ENCODE peak calls at places on chromosomes 3 and 15, in five cellular contexts. I is body of pancreas, S is fibroblast of the aortic adventitia, F is cardiac muscle cell, Q is fibroblast of lung. L is an unnamed sample.
A peak's percentile ranks its signal among the peaks of the same experiment; 100 is the strongest.

GRCh38 chr3:77323616-77324015 is 283.7 kb downstream of the ROBO2 start:
- DNase-seq in S (no peak), Q (no peak), F (no peak), I (no peak), L (no peak)

GRCh38 chr3:107557743-107558142 is 35.0 kb downstream of the BBX start:
- DNase-seq in S (no peak), Q (no peak), I (no peak), F (no peak), L (no peak)

GRCh38 chr3:76753599-76753998 is 286.3 kb upstream of the ROBO2 start:
- DNase-seq in F (no peak), S (no peak), Q (no peak), I (no peak), L (no peak)

GRCh38 chr3:127114337-127115070 is 78.4 kb upstream of the PRR23E start:
- DNase-seq in S (no peak), F (no peak), I (no peak), Q (no peak), L (no peak)

GRCh38 chr15:90059208-90059985 is 42.9 kb downstream of the IDH2 start:
- DNase-seq in S (no peak), I (peak; percentile 36), Q (no peak), F (peak; percentile 35), L (no peak)

GRCh38 chr3:79983063-79983561 is 215.3 kb upstream of the ROBO1 start:
- DNase-seq in S (no peak), I (no peak), Q (no peak), F (peak; percentile 5), L (no peak)

GRCh38 chr3:134311265-134311664 is 60.6 kb upstream of the RYK start:
- DNase-seq in Q (peak; percentile 86), F (no peak), I (no peak), S (peak; percentile 82), L (peak; percentile 87)

GRCh38 chr3:165521131-165521871 is 315.9 kb downstream of the BCHE start:
- DNase-seq in F (no peak), I (no peak), Q (peak; percentile 6), S (no peak), L (no peak)

DNA sequence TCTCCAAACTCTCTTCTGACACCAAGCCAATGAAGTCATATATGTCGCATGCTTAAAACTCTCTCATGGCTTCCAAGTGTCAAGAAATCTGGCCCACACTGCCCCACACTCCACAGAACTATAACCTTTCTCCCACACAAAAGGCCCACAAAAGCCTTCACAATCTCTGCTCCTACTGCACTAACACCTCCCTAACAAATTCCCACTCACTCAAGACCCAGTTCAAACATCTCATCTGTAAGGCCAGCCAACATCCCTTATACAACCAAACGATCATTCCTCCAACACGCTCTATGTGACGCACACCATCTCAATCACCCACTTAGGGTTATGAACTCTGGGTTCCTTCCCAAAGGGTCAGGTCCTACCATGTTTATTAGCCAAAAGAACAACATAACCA is 13.5 kb downstream of the TBC1D2B start:
- DNase-seq in Q (no peak), I (no peak), F (peak; percentile 42), S (peak; percentile 56), L (no peak)
- TF ChIP-seq CTCF in Q (no peak), I (no peak), F (no peak), S (no peak), L (no peak)

DNA sequence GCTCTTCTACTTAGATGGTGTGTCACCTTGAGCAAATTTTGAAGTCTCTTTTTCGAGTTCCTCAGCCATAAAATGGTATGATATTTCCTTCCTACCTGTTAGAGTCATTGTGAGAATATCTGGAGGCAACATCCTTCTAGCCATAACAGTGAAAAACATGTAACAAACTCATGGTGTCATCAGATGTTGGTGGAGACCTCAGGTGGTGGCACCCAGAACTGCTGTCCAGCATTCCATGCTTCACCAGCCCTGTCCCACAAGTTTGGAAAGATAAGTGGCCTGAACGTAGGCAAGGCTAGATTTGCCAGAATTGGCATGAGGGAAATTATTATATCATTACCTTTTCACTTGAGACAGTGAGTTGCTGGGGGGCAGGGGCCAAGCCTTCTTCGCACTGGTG is 30.4 kb downstream of the GASK1A start:
- DNase-seq in S (no peak), F (no peak), Q (no peak), I (no peak), L (no peak)
- TF ChIP-seq CTCF in S (no peak), F (peak; percentile 9), Q (no peak), I (no peak), L (no peak)

DNA sequence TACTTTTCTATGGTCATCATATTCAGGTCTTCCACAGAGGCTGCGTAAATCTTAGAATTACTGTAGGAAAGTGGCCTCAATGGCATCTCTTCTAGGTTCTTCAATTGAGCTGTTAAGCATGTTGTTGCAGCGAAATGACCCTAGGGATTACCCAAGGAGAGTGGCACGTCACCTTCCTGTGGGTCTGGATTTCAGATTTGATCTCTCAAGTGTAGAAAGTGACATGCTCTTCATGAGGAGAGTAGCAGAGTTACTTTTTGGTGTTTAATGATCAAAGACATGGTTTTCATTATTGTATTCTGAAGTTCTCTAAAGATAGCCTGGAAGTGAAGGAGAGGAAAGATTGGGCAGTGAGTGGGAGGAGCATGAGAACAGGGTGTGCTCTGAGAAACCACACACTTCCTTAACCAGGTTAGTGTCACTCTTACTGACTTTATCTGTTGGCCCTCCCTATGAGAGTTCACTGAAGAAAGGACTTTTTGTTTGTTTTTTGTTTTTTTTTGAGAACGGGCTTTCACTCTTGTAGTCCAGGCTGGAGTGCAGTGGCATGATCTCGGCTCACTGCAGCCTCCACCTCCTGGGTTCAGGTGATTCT is 153.6 kb downstream of the AKAP13 start:
- DNase-seq in I (no peak), Q (no peak), S (no peak), F (no peak), L (no peak)
- TF ChIP-seq CTCF in I (no peak), Q (no peak), S (no peak), F (no peak), L (no peak)

DNA sequence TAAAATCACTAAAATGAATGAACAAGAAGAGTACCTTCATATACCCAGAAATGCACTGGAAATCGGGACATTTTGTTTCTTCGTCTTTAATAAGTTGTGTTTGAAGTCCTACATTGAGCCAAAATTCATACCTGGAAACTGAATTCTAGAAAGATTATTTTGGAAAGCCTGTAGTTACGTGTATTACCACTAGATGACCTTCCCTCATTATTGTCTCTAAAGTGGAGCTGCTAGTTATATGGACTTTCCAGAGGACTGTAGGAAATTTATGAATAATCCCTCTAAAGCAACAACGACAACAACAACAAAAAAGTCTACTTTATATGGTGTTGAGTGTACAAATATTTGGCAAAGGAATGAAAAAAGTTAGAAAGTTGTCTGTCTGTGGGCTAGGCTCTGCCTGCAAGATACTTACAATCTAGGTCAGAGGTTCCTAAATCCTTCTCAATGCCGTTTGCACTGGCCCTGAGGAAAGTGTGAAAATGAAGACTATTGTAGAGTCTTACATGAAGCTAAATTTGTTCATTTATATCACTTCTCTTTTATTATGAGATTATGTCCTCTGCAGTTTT is 234.8 kb upstream of the NR2E3 start:
- DNase-seq in F (peak; percentile 32), Q (no peak), I (no peak), S (peak; percentile 43), L (peak; percentile 28)
- TF ChIP-seq CTCF in F (peak; percentile 70), Q (peak; percentile 41), I (no peak), S (peak; percentile 68), L (peak; percentile 82)

DNA sequence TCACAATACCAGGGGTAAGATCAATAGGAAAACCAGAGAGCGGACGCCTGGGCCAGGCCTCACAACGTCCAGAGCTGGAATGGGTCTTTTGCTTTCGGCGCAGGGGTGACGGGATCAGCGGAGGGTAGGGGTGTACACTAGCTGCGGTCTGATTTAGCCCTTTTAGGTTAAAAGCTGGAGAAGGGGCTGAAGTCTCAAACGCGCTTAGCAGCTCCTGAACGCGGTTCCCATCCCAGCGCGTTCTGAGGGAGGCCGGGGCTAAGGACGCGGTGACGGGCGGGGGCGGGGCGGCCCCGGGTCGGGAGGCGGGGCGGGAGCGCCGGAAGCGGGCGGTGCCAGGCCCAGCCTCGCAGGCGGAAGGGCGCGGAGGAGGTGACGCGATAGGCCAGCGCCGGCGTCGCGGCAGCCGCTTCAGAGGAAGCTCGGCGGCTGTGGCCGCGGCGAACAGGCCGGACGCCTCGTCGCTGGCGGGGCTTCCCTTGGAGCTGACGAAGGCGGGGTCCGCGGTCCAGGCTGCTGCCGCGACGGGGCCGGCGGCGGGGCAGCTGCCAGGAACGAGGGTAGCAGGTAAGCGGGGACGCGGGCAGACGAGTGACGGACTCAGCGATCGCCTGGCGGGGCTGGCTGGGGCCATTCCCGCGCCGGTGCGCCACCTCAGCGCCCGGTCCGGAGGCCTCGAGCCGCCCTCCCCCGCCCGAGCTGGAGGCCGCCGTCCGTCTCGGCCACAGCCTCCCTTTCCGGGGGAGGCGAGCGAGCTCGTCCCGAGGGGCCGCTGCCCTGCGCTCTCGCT is at the start of gene SENP5:
- DNase-seq in F (peak; percentile 95), Q (peak; percentile 88), S (peak; percentile 81), I (peak; percentile 94), L (peak; percentile 80)
- TF ChIP-seq CTCF in F (no peak), Q (no peak), S (no peak), I (no peak), L (peak; percentile 14)

L was measured in HFFc6.